ENCODE peak calls at places on chromosomes 3 and 15, in five cellular contexts. W is fibroblast of lung, T is neural progenitor cell, C is tibial nerve, F is HCT116. O is an unnamed sample.

GRCh38 chr3:143951351-143951971 is 20.2 kb upstream of the DIPK2A start:
- DNase-seq in W (peak; percentile 36), T (peak; percentile 67), C (no peak), F (peak; percentile 26), O (peak; percentile 50)

GRCh38 chr15:101115887-101116680 is 135.8 kb downstream of the CHSY1 start:
- DNase-seq in W (peak; percentile 72), T (no peak), C (peak; percentile 38), F (no peak), O (peak; percentile 67)

GRCh38 chr15:52011711-52012144 is 7.3 kb upstream of the MAPK6 start:
- DNase-seq in W (peak; percentile 47), T (peak; percentile 44), C (no peak), F (no peak), O (no peak)

GRCh38 chr3:194447161-194447560 is 39.6 kb downstream of the ATP13A3 start:
- DNase-seq in W (peak; percentile 20), T (no peak), C (no peak), F (no peak), O (no peak)

GRCh38 chr3:159443266-159443665 is 545.4 kb upstream of the IL12A start:
- DNase-seq in W (peak; percentile 83), T (no peak), C (no peak), F (no peak), O (peak; percentile 34)

GRCh38 chr3:9534429-9534828 is 19.2 kb downstream of the LHFPL4 start:
- DNase-seq in W (no peak), T (no peak), C (no peak), F (no peak), O (no peak)

GRCh38 chr3:125207507-125207906 is 5.0 kb downstream of the SLC12A8 start:
- DNase-seq in W (no peak), T (no peak), C (no peak), F (no peak), O (no peak)

GRCh38 chr3:121562148-121562547 is 5.6 kb upstream of the ARGFX start:
- DNase-seq in W (no peak), T (no peak), C (no peak), F (no peak), O (no peak)

GRCh38 chr3:16073218-16073617 is 101.3 kb upstream of the GALNT15 start:
- DNase-seq in W (no peak), T (no peak), C (no peak), F (no peak), O (no peak)

GRCh38 chr3:69755795-69756194 is 16.5 kb downstream of the MITF start:
- DNase-seq in W (no peak), T (no peak), C (no peak), F (no peak), O (no peak)

GRCh38 chr3:111072016-111072891 is 638 bp downstream of the NECTIN3 start:
- DNase-seq in W (peak; percentile 44), T (peak; percentile 64), C (no peak), F (no peak), O (peak; percentile 34)

GRCh38 chr15:88238618-88239430 is 17.7 kb downstream of the NTRK3 start:
- DNase-seq in W (peak; percentile 51), T (no peak), C (no peak), F (no peak), O (peak; percentile 85)

GRCh38 chr3:152193673-152194267 is 75.0 kb upstream of the MBNL1 start:
- DNase-seq in W (no peak), T (no peak), C (no peak), F (no peak), O (no peak)

GRCh38 chr15:51735211-51735610 is 2.2 kb downstream of the LYSMD2 start:
- DNase-seq in W (no peak), T (no peak), C (no peak), F (no peak), O (no peak)

GRCh38 chr15:101600024-101600423 is 52.2 kb downstream of the TM2D3 start:
- DNase-seq in W (no peak), T (no peak), C (no peak), F (no peak), O (no peak)

GRCh38 chr15:101023501-101024110 is 104.4 kb downstream of the LRRK1 start:
- DNase-seq in W (peak; percentile 11), T (no peak), C (no peak), F (no peak), O (no peak)

GRCh38 chr3:143881102-143881501 is 32.8 kb upstream of the SLC9A9 start:
- DNase-seq in W (no peak), T (no peak), C (no peak), F (no peak), O (no peak)

GRCh38 chr15:82570721-82571519 is 30.7 kb upstream of the RPS17 start:
- DNase-seq in W (peak; percentile 67), T (peak; percentile 31), C (no peak), F (no peak), O (peak; percentile 30)

GRCh38 chr3:52554026-52554755 is 17.8 kb downstream of the UQCC5 start:
- DNase-seq in W (no peak), T (no peak), C (no peak), F (no peak), O (no peak)

GRCh38 chr3:49582177-49582576 is 27.9 kb downstream of the BSN start:
- DNase-seq in W (no peak), T (no peak), C (no peak), F (no peak), O (no peak)

GRCh38 chr3:49339593-49339946 is 283 bp downstream of the USP4 start:
- DNase-seq in W (no peak), T (peak; percentile 76), C (no peak), F (no peak), O (no peak)

GRCh38 chr15:72932461-72932860 is 119.8 kb upstream of the NEO1 start:
- DNase-seq in W (no peak), T (peak; percentile 15), C (no peak), F (no peak), O (no peak)

GRCh38 chr15:72925661-72926060 is 126.6 kb upstream of the NEO1 start:
- DNase-seq in W (peak; percentile 59), T (no peak), C (no peak), F (no peak), O (no peak)

GRCh38 chr15:72923304-72923703 is 129.0 kb upstream of the NEO1 start:
- DNase-seq in W (no peak), T (peak; percentile 49), C (no peak), F (peak; percentile 10), O (no peak)

GRCh38 chr15:72927451-72927850 is 124.8 kb upstream of the NEO1 start:
- DNase-seq in W (no peak), T (no peak), C (no peak), F (no peak), O (no peak)
- H3K4me3 ChIP-seq in W (no peak overlapping the region), T (no peak overlapping the region), C (no peak overlapping the region), F (no peak overlapping the region), O (no peak overlapping the region)

GRCh38 chr3:28800203-28800602 is 451.6 kb upstream of the AZI2 start:
- DNase-seq in W (no peak), T (peak; percentile 11), C (no peak), F (no peak), O (no peak)

DNA sequence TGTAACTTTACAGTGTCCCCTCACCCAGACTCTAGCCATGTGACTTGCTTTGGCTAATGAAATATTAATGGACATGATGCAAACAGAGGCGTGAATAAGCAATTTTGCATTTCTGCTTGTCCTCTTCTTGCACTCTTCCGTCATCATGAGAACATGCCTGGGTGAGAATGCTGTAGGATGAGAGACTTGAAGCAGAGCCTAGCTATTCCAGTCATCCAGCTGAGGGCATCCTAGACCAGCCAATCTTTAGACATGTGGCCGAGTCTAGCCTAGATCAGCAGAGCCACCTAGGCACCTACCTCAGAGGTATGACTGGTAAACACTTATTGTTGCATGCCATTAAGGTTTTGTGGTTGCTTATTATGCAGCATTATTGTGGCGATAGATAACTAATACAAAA is 450.5 kb upstream of the AZI2 start:
- DNase-seq in W (peak; percentile 5), T (peak; percentile 37), C (no peak), F (peak; percentile 4), O (peak; percentile 28)
- TF ChIP-seq CTCF in W (no peak), T (peak; percentile 45), C (no peak), F (no peak), O (peak; percentile 12)

GRCh38 chr15:65211157-65211982 is at the start of gene CILP:
- DNase-seq in W (peak; percentile 33), T (peak; percentile 29), C (peak; percentile 29), F (no peak), O (peak; percentile 22)
- H3K4me3 ChIP-seq in W (no peak within 1 kb of the TSS), T (no peak within 1 kb of the TSS), C (peak within 1 kb of the TSS; percentile 5), F (no peak within 1 kb of the TSS), O (no peak within 1 kb of the TSS)

GRCh38 chr15:79535536-79535935 is 103.4 kb downstream of the MINAR1 start:
- DNase-seq in W (peak; percentile 55), T (no peak), C (no peak), F (no peak), O (peak; percentile 41)

GRCh38 chr15:79543097-79543496 is 111.0 kb downstream of the MINAR1 start:
- DNase-seq in W (no peak), T (no peak), C (no peak), F (no peak), O (no peak)

GRCh38 chr15:79541176-79541575 is 109.0 kb downstream of the MINAR1 start:
- DNase-seq in W (no peak), T (no peak), C (no peak), F (no peak), O (no peak)

GRCh38 chr15:79539426-79539825 is 107.3 kb downstream of the MINAR1 start:
- DNase-seq in W (peak; percentile 38), T (no peak), C (no peak), F (no peak), O (peak; percentile 44)

GRCh38 chr15:79540551-79540950 is 108.4 kb downstream of the MINAR1 start:
- DNase-seq in W (no peak), T (no peak), C (no peak), F (peak; percentile 6), O (no peak)
- TF ChIP-seq CTCF in W (no peak), T (peak; percentile 38), C (no peak), F (peak; percentile 42), O (no peak)

GRCh38 chr3:127886276-127886862 is 28.7 kb upstream of the KBTBD12 start:
- DNase-seq in W (no peak), T (no peak), C (no peak), F (no peak), O (no peak)
- H3K4me3 ChIP-seq in W (no peak overlapping the region), T (no peak overlapping the region), C (no peak overlapping the region), F (no peak overlapping the region), O (no peak overlapping the region)

GRCh38 chr3:31610700-31611275 is 78.1 kb downstream of the STT3B start:
- DNase-seq in W (peak; percentile 37), T (peak; percentile 28), C (no peak), F (peak; percentile 10), O (peak; percentile 30)
- TF ChIP-seq CTCF in W (peak; percentile 40), T (peak; percentile 51), C (no peak), F (peak; percentile 53), O (peak; percentile 59)

GRCh38 chr3:23002846-23003800 is 200.0 kb upstream of the UBE2E2 start:
- DNase-seq in W (peak; percentile 36), T (no peak), C (no peak), F (no peak), O (no peak)
- H3K4me3 ChIP-seq in W (no peak overlapping the region), T (no peak overlapping the region), C (no peak overlapping the region), F (no peak overlapping the region), O (no peak overlapping the region)

GRCh38 chr3:149352556-149352955 is 19.1 kb upstream of the TM4SF18 start:
- DNase-seq in W (peak; percentile 42), T (peak; percentile 71), C (no peak), F (peak; percentile 75), O (peak; percentile 53)
- TF ChIP-seq CTCF in W (peak; percentile 64), T (peak; percentile 69), C (peak; percentile 52), F (peak; percentile 79), O (peak; percentile 78)